ENCODE peak calls at places on chromosomes 6 and 20, in eight cellular contexts. V is K562, H is tibial artery, R is body of pancreas, N is HFF-Myc, E is brain microvascular endothelial cell, C is astrocyte of the cerebellum, B is heart right ventricle. T is an unnamed sample.

GRCh38 chr6:125296461-125296860 is 5.3 kb downstream of the HDDC2 start:
- DNase-seq in C (no peak), B (no peak), H (no peak), N (no peak), V (no peak), R (no peak), E (no peak), T (no peak)

GRCh38 chr6:126054258-126054702 is 67.9 kb downstream of the TRMT11 start:
- DNase-seq in N (no peak), H (no peak), C (no peak), R (peak), V (peak), B (no peak), E (peak), T (no peak)

GRCh38 chr6:57108691-57109090 is 18.7 kb downstream of the ZNF451 start:
- DNase-seq in V (no peak), E (no peak), R (no peak), N (no peak), B (no peak), H (no peak), C (no peak), T (no peak)

GRCh38 chr6:167163476-167164011 is 5.8 kb upstream of the GPR31 start:
- DNase-seq in E (no peak), C (no peak), H (no peak), V (no peak), N (no peak), B (no peak), R (no peak), T (no peak)

GRCh38 chr20:17969276-17969883 is 562 bp downstream of the MGME1 start:
- DNase-seq in B (no peak), E (no peak), V (peak), N (no peak), H (no peak), C (no peak), R (peak), T (no peak)

GRCh38 chr6:46203388-46203787 is 32.6 kb upstream of the ENPP5 start:
- DNase-seq in N (no peak), B (no peak), H (no peak), C (no peak), E (no peak), R (no peak), V (no peak), T (no peak)

GRCh38 chr6:149961728-149962425 is 1.9 kb upstream of the ULBP1 start:
- DNase-seq in V (no peak), H (no peak), E (no peak), N (no peak), R (no peak), C (no peak), B (no peak), T (no peak)

GRCh38 chr6:108944707-108945685 is 96.8 kb downstream of the ARMC2 start:
- DNase-seq in V (no peak), H (peak), E (peak), C (peak), B (peak), R (peak), N (peak), T (peak)

GRCh38 chr20:41058007-41058673 is 29.5 kb downstream of the TOP1 start:
- DNase-seq in E (peak), C (no peak), H (no peak), V (peak), R (no peak), B (no peak), N (peak), T (peak)

GRCh38 chr6:8182857-8183256 is 80.5 kb upstream of the EEF1E1 start:
- DNase-seq in B (peak), E (no peak), C (no peak), H (no peak), V (no peak), R (no peak), N (no peak), T (no peak)

GRCh38 chr6:159110013-159110412 is 59.2 kb upstream of the FNDC1 start:
- DNase-seq in N (peak), V (peak), H (no peak), R (no peak), E (peak), C (peak), B (no peak), T (no peak)

GRCh38 chr6:157449610-157450009 is 68.6 kb downstream of the ZDHHC14 start:
- DNase-seq in B (no peak), V (no peak), N (no peak), R (no peak), E (peak), C (no peak), H (no peak), T (no peak)

GRCh38 chr6:136782021-136782770 is 10.1 kb downstream of the MAP3K5 start:
- DNase-seq in C (peak), E (no peak), V (no peak), N (no peak), R (no peak), H (no peak), B (no peak), T (no peak)

GRCh38 chr6:168528457-168529095 is 87.6 kb downstream of the SMOC2 start:
- DNase-seq in E (no peak), V (no peak), N (no peak), C (no peak), R (no peak), H (no peak), B (no peak), T (no peak)

GRCh38 chr6:90183587-90184333 is 112.9 kb downstream of the BACH2 start:
- DNase-seq in E (no peak), N (no peak), R (peak), V (no peak), B (no peak), H (no peak), C (no peak), T (no peak)

GRCh38 chr20:9241232-9241692 is 172.4 kb downstream of the PLCB4 start:
- DNase-seq in H (no peak), N (peak), E (peak), V (no peak), C (peak), R (peak), B (no peak), T (peak)

GRCh38 chr20:29874476-29875202 is 1382.8 kb upstream of the DEFB115 start:
- DNase-seq in C (no peak), H (no peak), R (no peak), V (peak), N (no peak), E (no peak), B (no peak), T (no peak)

GRCh38 chr6:303263-303662 is 11.0 kb downstream of the DUSP22 start:
- DNase-seq in V (no peak), B (no peak), R (no peak), N (no peak), H (no peak), C (no peak), E (no peak), T (no peak)

GRCh38 chr6:83870649-83871048 is 11.2 kb downstream of the CYB5R4 start:
- DNase-seq in N (no peak), H (no peak), C (no peak), B (no peak), R (no peak), E (no peak), V (no peak), T (no peak)

GRCh38 chr6:105151644-105152043 is 28.2 kb downstream of the POPDC3 start:
- DNase-seq in B (no peak), H (no peak), R (no peak), E (no peak), N (no peak), V (no peak), C (no peak), T (no peak)

GRCh38 chr6:134703206-134703605 is 246.7 kb downstream of the ALDH8A1 start:
- DNase-seq in V (no peak), R (no peak), B (no peak), H (no peak), E (no peak), C (no peak), N (no peak), T (no peak)

GRCh38 chr6:111663692-111664564 is 58.2 kb upstream of the TRAF3IP2 start:
- DNase-seq in N (no peak), C (no peak), V (peak), H (peak), B (peak), R (peak), E (no peak), T (no peak)

GRCh38 chr6:41917528-41917927 is 3.4 kb downstream of the MED20 start:
- DNase-seq in V (no peak), B (no peak), E (peak), C (peak), R (no peak), N (peak), H (no peak), T (peak)

GRCh38 chr6:89818977-89819335 is 638 bp downstream of the MDN1 start:
- DNase-seq in V (peak), E (peak), R (peak), H (no peak), N (no peak), B (no peak), C (no peak), T (no peak)

GRCh38 chr6:11043552-11043960 is 549 bp downstream of the ELOVL2 start:
- DNase-seq in B (no peak), N (no peak), C (no peak), V (peak), E (no peak), R (no peak), H (no peak), T (no peak)

GRCh38 chr6:136326038-136326561 is 36.5 kb upstream of the BCLAF1 start:
- DNase-seq in C (no peak), R (peak), V (peak), B (no peak), E (no peak), N (no peak), H (no peak), T (no peak)

GRCh38 chr6:26388014-26388413 is 5.1 kb downstream of the BTN2A2 start:
- DNase-seq in R (no peak), N (no peak), C (no peak), V (no peak), H (no peak), B (no peak), E (peak), T (no peak)

GRCh38 chr6:24960991-24961475 is 25.3 kb upstream of the RIPOR2 start:
- DNase-seq in E (no peak), H (no peak), C (no peak), N (no peak), B (no peak), R (no peak), V (no peak), T (no peak)

GRCh38 chr6:158028876-158029275 is 47.2 kb downstream of the SYNJ2 start:
- DNase-seq in H (peak), C (no peak), N (no peak), V (no peak), R (no peak), E (no peak), B (no peak), T (no peak)

GRCh38 chr6:251920-252319 is 40.4 kb upstream of the DUSP22 start:
- DNase-seq in C (no peak), V (no peak), E (no peak), B (no peak), H (no peak), R (no peak), N (no peak), T (no peak)

GRCh38 chr6:72950114-72950860 is 275.0 kb downstream of the KHDC1L start:
- DNase-seq in E (peak), V (no peak), C (no peak), N (no peak), H (no peak), R (no peak), B (no peak), T (no peak)

GRCh38 chr6:23245559-23245958 is 676.2 kb downstream of the HDGFL1 start:
- DNase-seq in H (no peak), N (no peak), E (no peak), B (no peak), V (no peak), R (no peak), C (no peak), T (no peak)

GRCh38 chr20:41524980-41525613 is 93.1 kb downstream of the CHD6 start:
- DNase-seq in C (no peak), V (peak), R (peak), N (no peak), B (peak), H (peak), E (peak), T (no peak)

GRCh38 chr6:73083886-73084285 is 141.4 kb downstream of the KHDC1L start:
- DNase-seq in E (no peak), N (no peak), V (no peak), R (no peak), H (no peak), B (no peak), C (no peak), T (no peak)

GRCh38 chr6:3721810-3722209 is 29.7 kb downstream of the PXDC1 start:
- DNase-seq in B (no peak), E (no peak), V (no peak), H (no peak), R (no peak), N (no peak), C (no peak), T (no peak)

GRCh38 chr20:34951652-34952051 is 4.0 kb downstream of the GSS start:
- DNase-seq in C (peak), H (no peak), E (no peak), N (no peak), R (no peak), V (no peak), B (peak), T (no peak)

GRCh38 chr20:59999502-59999901 is 41.3 kb downstream of the CDH26 start:
- DNase-seq in C (no peak), H (no peak), E (no peak), B (no peak), N (no peak), V (no peak), R (no peak), T (no peak)

GRCh38 chr20:60003776-60004175 is 45.6 kb downstream of the CDH26 start:
- DNase-seq in V (no peak), N (no peak), C (no peak), E (no peak), R (no peak), B (no peak), H (no peak), T (no peak)

GRCh38 chr20:60000271-60001026 is 42.2 kb downstream of the CDH26 start:
- DNase-seq in N (no peak), R (no peak), V (no peak), B (no peak), E (no peak), C (no peak), H (no peak), T (no peak)

GRCh38 chr20:59997886-59998285 is 39.7 kb downstream of the CDH26 start:
- DNase-seq in E (no peak), H (no peak), B (no peak), N (no peak), V (no peak), C (no peak), R (no peak), T (no peak)

DNA sequence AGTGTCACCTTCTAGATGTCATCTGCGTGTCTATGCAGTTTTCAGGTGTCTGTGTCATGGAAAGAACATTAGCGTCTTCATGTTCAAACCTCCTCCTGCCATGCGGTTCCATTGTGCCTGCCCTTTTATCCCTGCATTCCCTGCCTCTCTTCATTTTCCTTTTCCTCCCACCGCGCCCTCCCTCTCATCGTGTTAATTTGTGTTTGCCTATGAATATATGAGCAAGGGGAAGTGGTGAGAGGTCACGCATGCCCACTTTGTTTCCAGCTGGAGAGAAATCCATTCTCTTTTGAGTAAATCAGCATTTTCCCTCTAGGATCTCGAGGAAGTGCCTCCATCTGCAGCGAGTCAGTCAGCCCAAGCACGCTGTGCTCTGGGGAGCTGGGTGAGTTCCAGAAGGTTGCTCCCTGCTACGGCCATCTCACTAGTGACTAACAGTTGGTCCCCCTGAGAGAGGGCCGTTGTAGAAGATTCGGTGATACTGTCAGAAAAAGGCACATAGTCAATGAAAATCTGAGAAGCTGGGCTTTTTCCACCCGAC is 42.9 kb downstream of the CDH26 start:
- DNase-seq in V (no peak), C (no peak), E (no peak), H (no peak), R (no peak), N (no peak), B (no peak), T (no peak)
- H3K4me3 ChIP-seq in V (no peak), C (no peak), E (no peak), H (no peak), R (no peak), N (no peak), B (no peak), T (no peak)

DNA sequence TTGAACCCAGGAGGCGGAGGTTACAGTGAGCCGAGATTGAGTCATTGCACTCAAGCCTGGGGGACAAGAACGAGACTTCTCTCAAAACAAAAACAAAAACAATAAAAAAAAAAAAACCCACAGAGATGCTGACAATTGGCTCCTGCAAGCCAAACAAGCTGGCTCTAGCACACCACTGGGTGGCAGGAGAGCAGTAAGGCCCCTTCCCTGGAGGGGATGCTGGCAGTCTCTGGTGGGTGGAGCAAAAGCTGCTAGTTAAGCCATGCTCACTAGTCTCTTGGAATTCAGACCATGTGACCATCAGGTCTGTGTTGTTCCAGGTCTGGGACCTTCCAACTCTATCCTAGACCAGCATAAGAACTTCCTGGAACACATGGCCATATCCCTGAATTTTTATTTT is 18.9 kb upstream of the DSN1 start:
- DNase-seq in N (no peak), V (peak), B (no peak), E (peak), C (peak), H (peak), R (peak), T (no peak)
- TF ChIP-seq CTCF in N (peak), V (peak), B (peak), E (peak), C (peak), H (peak), R (no peak), T (peak)

DNA sequence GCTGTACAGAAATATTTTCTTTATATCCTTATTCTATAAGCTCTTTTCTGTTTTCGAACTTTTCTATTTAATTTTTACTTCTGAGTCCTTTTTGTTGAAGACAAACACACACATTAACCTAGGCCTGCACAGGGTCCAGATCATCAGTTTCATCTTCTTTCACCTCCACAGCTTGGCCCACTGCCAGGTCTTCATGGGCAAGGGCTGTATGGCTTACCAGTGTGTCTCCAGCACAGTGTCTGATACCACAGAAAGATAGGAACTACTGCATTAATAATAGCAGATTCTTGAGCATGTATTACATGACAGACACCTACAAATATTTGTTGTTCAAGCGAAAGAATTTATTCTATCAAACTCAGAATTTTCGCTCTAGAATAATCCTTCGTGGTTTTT is 24.4 kb downstream of the QKI start:
- DNase-seq in N (no peak), E (no peak), R (peak), V (peak), B (peak), H (no peak), C (no peak), T (no peak)
- H3K4me3 ChIP-seq in N (no peak), E (no peak), R (no peak), V (no peak), B (no peak), H (no peak), C (no peak), T (no peak)

GRCh38 chr6:14147891-14148290 is 30.3 kb downstream of the CD83 start:
- DNase-seq in N (no peak), B (no peak), E (no peak), R (no peak), H (no peak), C (no peak), V (no peak), T (no peak)

GRCh38 chr6:14146459-14147096 is 29.0 kb downstream of the CD83 start:
- DNase-seq in E (no peak), B (no peak), N (no peak), R (no peak), V (no peak), H (no peak), C (no peak), T (no peak)

GRCh38 chr6:14151773-14152172 is 34.2 kb downstream of the CD83 start:
- DNase-seq in N (no peak), H (no peak), V (no peak), E (no peak), B (no peak), R (no peak), C (no peak), T (no peak)

GRCh38 chr6:14148471-14148870 is 30.9 kb downstream of the CD83 start:
- DNase-seq in E (no peak), V (no peak), B (no peak), C (no peak), H (no peak), N (no peak), R (no peak), T (no peak)

GRCh38 chr6:14149053-14149746 is 31.6 kb downstream of the CD83 start:
- DNase-seq in H (no peak), N (no peak), C (no peak), V (no peak), R (no peak), E (no peak), B (no peak), T (no peak)
- TF ChIP-seq CTCF in H (no peak), N (no peak), C (no peak), V (peak), R (no peak), E (no peak), B (no peak), T (no peak)

DNA sequence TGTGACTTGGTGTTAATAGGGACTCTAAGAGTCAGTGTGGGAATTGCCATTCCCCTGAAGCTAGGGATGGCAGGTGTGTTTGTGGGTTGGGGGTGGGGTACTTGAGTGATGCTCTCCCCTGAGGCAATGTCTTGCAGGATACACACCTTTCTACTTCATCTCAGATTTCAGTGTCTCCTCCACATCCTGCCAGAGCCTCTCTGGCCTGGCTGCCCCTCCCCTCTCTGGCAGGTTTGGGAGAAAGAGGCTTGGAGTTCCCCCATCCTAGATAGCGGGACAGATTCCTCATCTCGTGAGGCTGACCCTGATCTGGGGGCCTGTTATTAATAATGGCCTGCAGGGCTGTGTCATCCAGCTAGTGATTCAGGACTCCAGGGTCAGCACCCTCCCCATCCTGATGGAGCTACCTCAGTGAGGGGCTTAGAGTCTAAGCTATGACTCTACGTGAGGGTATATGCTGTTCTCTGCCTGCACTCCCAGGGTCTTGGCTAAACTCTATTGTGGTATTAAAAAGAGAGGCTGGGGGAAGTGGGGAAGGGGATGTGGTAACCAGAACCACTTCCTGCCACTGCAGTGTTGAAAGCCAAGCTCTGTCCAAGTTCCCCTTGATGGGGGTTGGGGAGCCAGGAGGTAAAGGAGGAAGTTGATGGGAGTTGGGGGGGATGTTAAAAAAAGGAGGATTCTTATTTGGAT is 3.7 kb upstream of the MMP9 start:
- DNase-seq in C (no peak), B (no peak), R (peak), N (no peak), H (no peak), V (no peak), E (no peak), T (no peak)
- H3K4me3 ChIP-seq in C (no peak), B (peak), R (no peak), N (no peak), H (no peak), V (no peak), E (no peak), T (no peak)

T was measured in AG04449.